ENCODE peak calls at places on chromosomes 11 and 22, in four cellular contexts. One of them, this sample, is unnamed.

GRCh38 chr11:36240746-36241295 is 48.4 kb downstream of the COMMD9 start:
- DNase-seq in A549: no peak
- DNase-seq in K562: no peak
- DNase-seq in endothelial cell of umbilical vein: no peak
- DNase-seq in this sample: no peak

GRCh38 chr11:124465368-124465767 is 19.9 kb upstream of the OR8B8 start:
- DNase-seq in A549: no peak
- DNase-seq in K562: no peak
- DNase-seq in endothelial cell of umbilical vein: no peak
- DNase-seq in this sample: no peak

GRCh38 chr11:93017821-93018690 is 48.6 kb downstream of the MTNR1B start:
- DNase-seq in A549: no peak
- DNase-seq in K562: no peak
- DNase-seq in endothelial cell of umbilical vein: no peak
- DNase-seq in this sample: no peak

GRCh38 chr11:101907826-101908225 is 7.0 kb upstream of the CEP126 start:
- DNase-seq in A549: no peak
- DNase-seq in K562: no peak
- DNase-seq in endothelial cell of umbilical vein: no peak
- DNase-seq in this sample: no peak

GRCh38 chr11:118366287-118366686 is 6.9 kb downstream of the UBE4A start:
- DNase-seq in A549: no peak
- DNase-seq in K562: no peak
- DNase-seq in endothelial cell of umbilical vein: no peak
- DNase-seq in this sample: no peak

GRCh38 chr11:75502138-75502537 is 23.6 kb downstream of the GDPD5 start:
- DNase-seq in A549: no peak
- DNase-seq in K562: no peak
- DNase-seq in endothelial cell of umbilical vein: no peak
- DNase-seq in this sample: no peak

GRCh38 chr11:1792461-1792860 is 28.7 kb upstream of the CTSD start:
- DNase-seq in A549: no peak
- DNase-seq in K562: no peak
- DNase-seq in endothelial cell of umbilical vein: no peak
- DNase-seq in this sample: peak

GRCh38 chr11:70763606-70764005 is 365.3 kb downstream of the CTTN start:
- DNase-seq in A549: no peak
- DNase-seq in K562: no peak
- DNase-seq in endothelial cell of umbilical vein: no peak
- DNase-seq in this sample: no peak

GRCh38 chr11:57297221-57297620 is 27.5 kb downstream of the TNKS1BP1 start:
- DNase-seq in A549: no peak
- DNase-seq in K562: no peak
- DNase-seq in endothelial cell of umbilical vein: no peak
- DNase-seq in this sample: no peak

GRCh38 chr22:37626144-37626543 is 13.3 kb upstream of the SH3BP1 start:
- DNase-seq in A549: no peak
- DNase-seq in K562: no peak
- DNase-seq in endothelial cell of umbilical vein: no peak
- DNase-seq in this sample: no peak

GRCh38 chr11:130457909-130458729 is 9.7 kb downstream of the ADAMTS15 start:
- DNase-seq in A549: no peak
- DNase-seq in K562: no peak
- DNase-seq in endothelial cell of umbilical vein: no peak
- DNase-seq in this sample: no peak

GRCh38 chr11:125188021-125188420 is 23.5 kb downstream of the PKNOX2 start:
- DNase-seq in A549: no peak
- DNase-seq in K562: no peak
- DNase-seq in endothelial cell of umbilical vein: no peak
- DNase-seq in this sample: no peak

GRCh38 chr11:131600591-131600990 is 230.2 kb downstream of the NTM start:
- DNase-seq in A549: no peak
- DNase-seq in K562: no peak
- DNase-seq in endothelial cell of umbilical vein: no peak
- DNase-seq in this sample: no peak

GRCh38 chr11:119352857-119353260 is 6.4 kb upstream of the MFRP start:
- DNase-seq in A549: no peak
- DNase-seq in K562: peak
- DNase-seq in endothelial cell of umbilical vein: peak
- DNase-seq in this sample: no peak

GRCh38 chr11:34650528-34650927 is 29.6 kb downstream of the EHF start:
- DNase-seq in A549: no peak
- DNase-seq in K562: no peak
- DNase-seq in endothelial cell of umbilical vein: no peak
- DNase-seq in this sample: peak

GRCh38 chr22:38218661-38219331 is 17.0 kb downstream of the MAFF start:
- DNase-seq in A549: peak
- DNase-seq in K562: no peak
- DNase-seq in endothelial cell of umbilical vein: peak
- DNase-seq in this sample: no peak

GRCh38 chr22:43631846-43632245 is 180.3 kb downstream of the EFCAB6 start:
- DNase-seq in A549: no peak
- DNase-seq in K562: no peak
- DNase-seq in endothelial cell of umbilical vein: no peak
- DNase-seq in this sample: no peak

GRCh38 chr11:30203850-30204249 is 27.0 kb upstream of the FSHB start:
- DNase-seq in A549: no peak
- DNase-seq in K562: no peak
- DNase-seq in endothelial cell of umbilical vein: no peak
- DNase-seq in this sample: no peak

GRCh38 chr11:35798983-35799382 is 136.4 kb downstream of the TRIM44 start:
- DNase-seq in A549: no peak
- DNase-seq in K562: no peak
- DNase-seq in endothelial cell of umbilical vein: no peak
- DNase-seq in this sample: no peak

GRCh38 chr22:19597399-19597735 is 73.2 kb upstream of the CLDN5 start:
- DNase-seq in A549: no peak
- DNase-seq in K562: peak
- DNase-seq in endothelial cell of umbilical vein: peak
- DNase-seq in this sample: peak

GRCh38 chr22:35995772-35996171 is 32.9 kb downstream of the RBFOX2 start:
- DNase-seq in A549: no peak
- DNase-seq in K562: no peak
- DNase-seq in endothelial cell of umbilical vein: peak
- DNase-seq in this sample: no peak

GRCh38 chr11:1761857-1762536 is 1.7 kb downstream of the CTSD start:
- DNase-seq in A549: no peak
- DNase-seq in K562: no peak
- DNase-seq in endothelial cell of umbilical vein: no peak
- DNase-seq in this sample: no peak

GRCh38 chr22:18120941-18121340 is 10.3 kb downstream of the TUBA8 start:
- DNase-seq in A549: no peak
- DNase-seq in K562: no peak
- DNase-seq in endothelial cell of umbilical vein: no peak
- DNase-seq in this sample: no peak

GRCh38 chr11:129277216-129277838 is 85.2 kb upstream of the ARHGAP32 start:
- DNase-seq in A549: no peak
- DNase-seq in K562: no peak
- DNase-seq in endothelial cell of umbilical vein: peak
- DNase-seq in this sample: no peak

GRCh38 chr22:24421428-24421931 is 5.9 kb upstream of the ADORA2A start:
- DNase-seq in A549: peak
- DNase-seq in K562: peak
- DNase-seq in endothelial cell of umbilical vein: no peak
- DNase-seq in this sample: peak
- TF ChIP-seq MYC in A549: no peak
- TF ChIP-seq MYC in K562: no peak
- TF ChIP-seq MYC in endothelial cell of umbilical vein: no peak
- TF ChIP-seq MYC in this sample: no peak

GRCh38 chr11:14454861-14455632 is 44.6 kb downstream of the COPB1 start:
- DNase-seq in A549: no peak
- DNase-seq in K562: peak
- DNase-seq in endothelial cell of umbilical vein: peak
- DNase-seq in this sample: peak
- TF ChIP-seq MYC in A549: no peak
- TF ChIP-seq MYC in K562: no peak
- TF ChIP-seq MYC in endothelial cell of umbilical vein: no peak
- TF ChIP-seq MYC in this sample: no peak

GRCh38 chr22:45069925-45070324 is 60.1 kb upstream of the PHF21B start:
- DNase-seq in A549: no peak
- DNase-seq in K562: no peak
- DNase-seq in endothelial cell of umbilical vein: no peak
- DNase-seq in this sample: no peak
- TF ChIP-seq MYC in A549: no peak
- TF ChIP-seq MYC in K562: no peak
- TF ChIP-seq MYC in endothelial cell of umbilical vein: no peak
- TF ChIP-seq MYC in this sample: no peak

GRCh38 chr11:8720376-8720775 is 37.8 kb downstream of the RPL27A start:
- DNase-seq in A549: no peak
- DNase-seq in K562: no peak
- DNase-seq in endothelial cell of umbilical vein: no peak
- DNase-seq in this sample: no peak

GRCh38 chr11:8721740-8722139 is 39.1 kb downstream of the RPL27A start:
- DNase-seq in A549: no peak
- DNase-seq in K562: no peak
- DNase-seq in endothelial cell of umbilical vein: no peak
- DNase-seq in this sample: no peak

GRCh38 chr11:8719260-8720190 is 36.9 kb downstream of the RPL27A start:
- DNase-seq in A549: peak
- DNase-seq in K562: no peak
- DNase-seq in endothelial cell of umbilical vein: peak
- DNase-seq in this sample: no peak

GRCh38 chr11:8722156-8722555 is 39.6 kb downstream of the RPL27A start:
- DNase-seq in A549: no peak
- DNase-seq in K562: no peak
- DNase-seq in endothelial cell of umbilical vein: no peak
- DNase-seq in this sample: no peak

GRCh38 chr11:8720868-8721739 is 38.5 kb downstream of the RPL27A start:
- DNase-seq in A549: no peak
- DNase-seq in K562: no peak
- DNase-seq in endothelial cell of umbilical vein: no peak
- DNase-seq in this sample: no peak
- TF ChIP-seq MYC in A549: no peak
- TF ChIP-seq MYC in K562: no peak
- TF ChIP-seq MYC in endothelial cell of umbilical vein: no peak
- TF ChIP-seq MYC in this sample: no peak